ENCODE peak calls at places on chromosome 14, in nine cellular contexts. A is RPMI7951; R is stomach; Q is 8988T; M is progenitor cell of endocrine pancreas; J is AG09319; B is Kasumi-1; D is caudate nucleus; V is activated CD4-positive, alpha-beta memory T cell treated with anti-CD3 and anti-CD28 coated beads for 36 hours. E is an unnamed sample.

GRCh38 chr14:24398943-24399801 is at the start of gene NYNRIN:
- DNase-seq in A (peak), R (peak), Q (peak), M (peak), J (no peak), B (no peak), D (peak), V (peak), E (no peak)

GRCh38 chr14:34059037-34059924 is 108.4 kb upstream of the EGLN3 start:
- DNase-seq in A (no peak), R (no peak), Q (no peak), M (no peak), J (no peak), B (no peak), D (no peak), V (no peak), E (no peak)

GRCh38 chr14:30610719-30611388 is 11.3 kb upstream of the SCFD1 start:
- DNase-seq in A (peak), R (peak), Q (no peak), M (no peak), J (peak), B (peak), D (no peak), V (peak), E (peak)

GRCh38 chr14:95862243-95862642 is 14.4 kb upstream of the TUNAR start:
- DNase-seq in A (peak), R (no peak), Q (no peak), M (no peak), J (no peak), B (no peak), D (no peak), V (no peak), E (peak)

GRCh38 chr14:50762001-50762930 is 68.7 kb downstream of the NIN start:
- DNase-seq in A (peak), R (no peak), Q (no peak), M (no peak), J (no peak), B (no peak), D (peak), V (peak), E (peak)

GRCh38 chr14:95296595-95297365 is 22.9 kb downstream of the CLMN start:
- DNase-seq in A (peak), R (no peak), Q (no peak), M (no peak), J (no peak), B (no peak), D (no peak), V (no peak), E (no peak)

GRCh38 chr14:59905193-59905592 is 14.8 kb upstream of the LRRC9 start:
- DNase-seq in A (peak), R (no peak), Q (no peak), M (no peak), J (no peak), B (no peak), D (no peak), V (no peak), E (peak)

GRCh38 chr14:72546359-72547035 is 347.4 kb downstream of the DPF3 start:
- DNase-seq in A (no peak), R (no peak), Q (no peak), M (no peak), J (no peak), B (no peak), D (no peak), V (no peak), E (no peak)

GRCh38 chr14:74793506-74794155 is 30.5 kb downstream of the YLPM1 start:
- DNase-seq in A (peak), R (no peak), Q (no peak), M (no peak), J (no peak), B (peak), D (no peak), V (no peak), E (no peak)

GRCh38 chr14:101876539-101876938 is 87.8 kb upstream of the DYNC1H1 start:
- DNase-seq in A (no peak), R (peak), Q (no peak), M (no peak), J (no peak), B (peak), D (no peak), V (peak), E (no peak)

GRCh38 chr14:61406670-61407069 is 85.3 kb downstream of the PRKCH start:
- DNase-seq in A (no peak), R (no peak), Q (no peak), M (no peak), J (no peak), B (no peak), D (no peak), V (peak), E (no peak)

GRCh38 chr14:89352976-89353817 is 63.8 kb downstream of the FOXN3 start:
- DNase-seq in A (no peak), R (no peak), Q (no peak), M (no peak), J (no peak), B (no peak), D (no peak), V (no peak), E (no peak)

GRCh38 chr14:101134851-101135486 is 231.4 kb upstream of the RTL1 start:
- DNase-seq in A (no peak), R (peak), Q (no peak), M (no peak), J (no peak), B (peak), D (no peak), V (no peak), E (peak)

GRCh38 chr14:61561657-61562276 is 133.5 kb upstream of the HIF1A start:
- DNase-seq in A (peak), R (peak), Q (no peak), M (no peak), J (peak), B (peak), D (no peak), V (no peak), E (peak)

GRCh38 chr14:57871487-57872080 is 5.7 kb upstream of the SLC35F4 start:
- DNase-seq in A (peak), R (no peak), Q (no peak), M (peak), J (peak), B (peak), D (no peak), V (peak), E (peak)

GRCh38 chr14:96201965-96202364 is 2.7 kb upstream of the BDKRB2 start:
- DNase-seq in A (no peak), R (no peak), Q (no peak), M (no peak), J (no peak), B (no peak), D (no peak), V (no peak), E (no peak)

GRCh38 chr14:42884100-42884499 is 1277.4 kb downstream of the LRFN5 start:
- DNase-seq in A (peak), R (no peak), Q (no peak), M (no peak), J (no peak), B (no peak), D (no peak), V (no peak), E (peak)

GRCh38 chr14:21874167-21874566 is 200.5 kb upstream of the OR4E1 start:
- DNase-seq in A (no peak), R (no peak), Q (no peak), M (no peak), J (no peak), B (peak), D (no peak), V (no peak), E (no peak)

GRCh38 chr14:69535230-69535848 is 39.3 kb downstream of the CCDC177 start:
- DNase-seq in A (peak), R (peak), Q (peak), M (peak), J (peak), B (peak), D (peak), V (no peak), E (peak)

GRCh38 chr14:70651522-70651921 is 9.8 kb downstream of the TTC9 start:
- DNase-seq in A (no peak), R (no peak), Q (no peak), M (no peak), J (no peak), B (no peak), D (no peak), V (peak), E (no peak)

GRCh38 chr14:93954900-93955891 is 21.2 kb downstream of the ASB2 start:
- DNase-seq in A (no peak), R (no peak), Q (no peak), M (no peak), J (no peak), B (peak), D (no peak), V (peak), E (no peak)

GRCh38 chr14:60839657-60840056 is 105.1 kb downstream of the MNAT1 start:
- DNase-seq in A (no peak), R (no peak), Q (no peak), M (no peak), J (no peak), B (no peak), D (no peak), V (no peak), E (no peak)

GRCh38 chr14:34912966-34913365 is 37.8 kb upstream of the BAZ1A start:
- DNase-seq in A (no peak), R (no peak), Q (no peak), M (no peak), J (no peak), B (no peak), D (no peak), V (no peak), E (no peak)

GRCh38 chr14:72040528-72040927 is 108.3 kb downstream of the RGS6 start:
- DNase-seq in A (no peak), R (no peak), Q (no peak), M (no peak), J (no peak), B (no peak), D (no peak), V (no peak), E (no peak)

E was measured in HT1080.